ENCODE peak calls at places on chromosomes 7 and 10, in five cellular contexts. E, I, M, K and W are unnamed samples.

GRCh38 chr10:119872610-119872859 is at the start of gene MCMBP:
- DNase-seq in M (no peak), I (no peak), K (no peak), E (no peak), W (no peak)

GRCh38 chr7:119861385-119861784 is 411.6 kb upstream of the KCND2 start:
- DNase-seq in E (no peak), I (no peak), M (no peak), K (no peak), W (no peak)

GRCh38 chr10:113301342-113301984 is 251.4 kb upstream of the HABP2 start:
- DNase-seq in M (no peak), I (no peak), E (no peak), K (no peak), W (no peak)

GRCh38 chr7:47610506-47611044 is 28.7 kb upstream of the TNS3 start:
- DNase-seq in I (no peak), M (peak; percentile 95), E (no peak), K (no peak), W (peak; percentile 80)

GRCh38 chr7:29173458-29173857 is 21.1 kb upstream of the CHN2 start:
- DNase-seq in K (no peak), I (no peak), E (no peak), M (no peak), W (no peak)

GRCh38 chr10:115861455-115861854 is 411.6 kb downstream of the GFRA1 start:
- DNase-seq in K (no peak), I (no peak), M (no peak), E (no peak), W (peak; percentile 40)

GRCh38 chr10:47359626-47360418 is 11.7 kb downstream of the RBP3 start:
- DNase-seq in M (no peak), I (no peak), E (no peak), K (no peak), W (no peak)

GRCh38 chr10:78047314-78047891 is 13.7 kb downstream of the RPS24 start:
- DNase-seq in K (peak; percentile 61), I (peak; percentile 72), E (peak; percentile 86), M (peak; percentile 82), W (peak; percentile 93)

GRCh38 chr7:68014031-68014774 is 1017.6 kb downstream of the TYW1 start:
- DNase-seq in E (no peak), K (no peak), M (no peak), I (no peak), W (no peak)

GRCh38 chr7:12584940-12585339 is 14.4 kb downstream of the SCIN start:
- DNase-seq in I (peak; percentile 22), E (no peak), K (no peak), M (peak; percentile 16), W (peak; percentile 75)

GRCh38 chr10:94358480-94358879 is 4.3 kb downstream of the NOC3L start:
- DNase-seq in I (no peak), M (peak; percentile 95), E (no peak), K (no peak), W (peak; percentile 95)

GRCh38 chr10:16776896-16777295 is 40.3 kb downstream of the RSU1 start:
- DNase-seq in E (no peak), M (no peak), I (no peak), K (no peak), W (peak; percentile 25)

GRCh38 chr7:85033263-85033662 is 153.6 kb downstream of the SEMA3D start:
- DNase-seq in E (no peak), I (no peak), K (no peak), M (no peak), W (no peak)

GRCh38 chr7:81285142-81285871 is 366.5 kb upstream of the SEMA3C start:
- DNase-seq in K (no peak), E (no peak), I (no peak), M (peak; percentile 76), W (peak; percentile 86)

GRCh38 chr10:8133146-8133545 is 78.7 kb downstream of the GATA3 start:
- DNase-seq in I (no peak), K (no peak), M (no peak), E (no peak), W (no peak)

GRCh38 chr10:117663750-117664149 is 121.2 kb downstream of the EMX2 start:
- DNase-seq in I (no peak), M (peak; percentile 94), K (no peak), E (no peak), W (peak; percentile 7)

GRCh38 chr7:40401406-40401805 is 266.6 kb downstream of the SUGCT start:
- DNase-seq in E (no peak), I (no peak), K (no peak), M (peak; percentile 28), W (no peak)

GRCh38 chr10:17910144-17910789 is 41.5 kb upstream of the SLC39A12 start:
- DNase-seq in M (peak; percentile 55), K (no peak), I (no peak), E (no peak), W (peak; percentile 85)

GRCh38 chr7:117212969-117213877 is 109.6 kb downstream of the WNT2 start:
- DNase-seq in E (no peak), K (no peak), I (no peak), M (peak; percentile 72), W (peak; percentile 88)

GRCh38 chr10:28939352-28940157 is 262.2 kb downstream of the BAMBI start:
- DNase-seq in K (no peak), M (peak; percentile 95), E (peak; percentile 68), I (peak; percentile 18), W (no peak)

GRCh38 chr7:2606539-2606936 is 25.2 kb upstream of the TTYH3 start:
- DNase-seq in M (no peak), K (no peak), E (no peak), I (no peak), W (no peak)

GRCh38 chr7:124033093-124033806 is 383 bp upstream of the TMEM229A start:
- DNase-seq in M (peak; percentile 15), E (peak; percentile 61), I (no peak), K (no peak), W (no peak)

GRCh38 chr7:70849580-70850235 is 282.2 kb upstream of the GALNT17 start:
- DNase-seq in I (no peak), K (no peak), M (no peak), E (no peak), W (no peak)

GRCh38 chr7:75756340-75757297 is 15.4 kb downstream of the CCL26 start:
- DNase-seq in E (no peak), I (no peak), K (no peak), M (peak; percentile 65), W (peak; percentile 37)

GRCh38 chr7:150378115-150378852 is 846 bp upstream of the ZNF775 start:
- DNase-seq in E (peak; percentile 71), M (peak; percentile 83), I (peak; percentile 69), K (peak; percentile 19), W (peak; percentile 53)

GRCh38 chr10:112218960-112219359 is 35.4 kb upstream of the GPAM start:
- DNase-seq in K (no peak), I (no peak), M (no peak), E (no peak), W (no peak)

GRCh38 chr7:47330561-47331178 is 251.2 kb downstream of the TNS3 start:
- DNase-seq in E (no peak), I (no peak), K (no peak), M (no peak), W (no peak)

GRCh38 chr10:3215336-3215860 is 42.8 kb upstream of the PITRM1 start:
- DNase-seq in I (no peak), M (no peak), E (no peak), K (no peak), W (no peak)

GRCh38 chr10:66283874-66284464 is 641.9 kb upstream of the LRRTM3 start:
- DNase-seq in E (no peak), I (no peak), K (no peak), M (no peak), W (no peak)

GRCh38 chr10:86661161-86662025 is 6.9 kb upstream of the LDB3 start:
- DNase-seq in I (peak; percentile 98), E (peak; percentile 61), K (no peak), M (no peak), W (no peak)

GRCh38 chr7:157476201-157476600 is 139.4 kb downstream of the DNAJB6 start:
- DNase-seq in E (no peak), K (no peak), M (no peak), I (peak; percentile 7), W (no peak)

GRCh38 chr10:68938117-68938516 is 17.9 kb upstream of the DDX21 start:
- DNase-seq in K (no peak), E (no peak), M (no peak), I (peak; percentile 15), W (no peak)

GRCh38 chr10:47081264-47081663 is 170.0 kb downstream of the PTPN20 start:
- DNase-seq in M (no peak), K (no peak), E (no peak), I (no peak), W (no peak)

GRCh38 chr7:150727381-150727780 is 9.8 kb upstream of the GIMAP5 start:
- DNase-seq in M (no peak), E (no peak), K (no peak), I (no peak), W (no peak)

GRCh38 chr7:21413502-21413901 is 14.4 kb upstream of the SP4 start:
- DNase-seq in I (no peak), M (no peak), K (no peak), E (no peak), W (no peak)

GRCh38 chr7:121195859-121196588 is 132.8 kb upstream of the WNT16 start:
- DNase-seq in M (no peak), K (no peak), I (no peak), E (no peak), W (peak; percentile 19)

GRCh38 chr7:16786257-16786656 is 18.5 kb downstream of the AGR2 start:
- DNase-seq in E (no peak), K (no peak), M (no peak), I (no peak), W (no peak)

GRCh38 chr10:133123050-133123745 is 35.5 kb downstream of the ADGRA1 start:
- DNase-seq in M (no peak), I (peak; percentile 9), E (no peak), K (no peak), W (no peak)
- H3K9me3 ChIP-seq in M (peaks cover 13% of the 10 kb centered on the region), I (no peaks in the 10 kb centered on the region), E (no peaks in the 10 kb centered on the region), K (no peaks in the 10 kb centered on the region), W (peaks cover 17% of the 10 kb centered on the region)

GRCh38 chr10:72542396-72542815 is 83.5 kb downstream of the MICU1 start:
- DNase-seq in M (no peak), E (no peak), K (no peak), I (no peak), W (no peak)
- H3K9me3 ChIP-seq in M (peaks cover 28% of the 10 kb centered on the region), E (no peaks in the 10 kb centered on the region), K (peaks cover 16% of the 10 kb centered on the region), I (no peaks in the 10 kb centered on the region), W (peaks cover 19% of the 10 kb centered on the region)

GRCh38 chr10:131779661-131780394 is 121.0 kb upstream of the PPP2R2D start:
- DNase-seq in E (no peak), K (no peak), M (no peak), I (no peak), W (no peak)
- H3K9me3 ChIP-seq in E (peaks cover 20% of the 10 kb centered on the region), K (peaks cover 32% of the 10 kb centered on the region), M (peaks cover 36% of the 10 kb centered on the region), I (no peaks in the 10 kb centered on the region), W (peaks cover 30% of the 10 kb centered on the region)

GRCh38 chr7:15341811-15342210 is 220.0 kb downstream of the AGMO start:
- DNase-seq in E (no peak), K (no peak), M (no peak), I (no peak), W (no peak)

DNA sequence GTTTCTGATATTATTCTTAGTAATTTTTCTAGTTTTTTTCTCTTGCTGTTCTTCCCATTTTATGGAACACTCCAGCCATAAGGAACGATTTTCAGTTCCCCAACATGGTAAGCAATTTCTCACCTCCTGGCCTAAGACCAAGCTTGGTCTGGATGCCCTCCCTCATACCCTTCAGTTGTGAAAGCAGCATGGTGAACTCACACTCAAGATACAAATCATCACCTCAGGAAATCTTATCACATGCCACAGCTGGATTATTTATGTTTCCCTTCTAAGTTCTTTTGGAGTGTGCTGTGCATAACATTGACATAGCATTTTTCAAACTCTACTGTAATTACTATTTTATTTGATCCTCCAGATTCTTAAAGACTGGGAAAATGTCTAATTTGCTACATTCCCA is 216.6 kb downstream of the AGMO start:
- DNase-seq in M (peak; percentile 12), E (no peak), K (no peak), I (no peak), W (no peak)
- H3K9me3 ChIP-seq in M (peaks cover 2% of the 10 kb centered on the region), E (no peaks in the 10 kb centered on the region), K (peaks cover 3% of the 10 kb centered on the region), I (no peaks in the 10 kb centered on the region), W (no peaks in the 10 kb centered on the region)